ENCODE peak calls at places on chromosomes 6 and 20, in seven cellular contexts. W, J, Y, Q, P, F and I are unnamed samples.
A peak's percentile ranks its signal among the peaks of the same experiment; 100 is the strongest.

GRCh38 chr6:111423055-111423633 is 59.9 kb downstream of the REV3L start:
- DNase-seq in W (no peak), J (no peak), Y (no peak), Q (no peak), P (no peak), F (no peak), I (no peak)

GRCh38 chr20:54557836-54558590 is 82.6 kb downstream of the DOK5 start:
- DNase-seq in W (no peak), J (no peak), Y (no peak), Q (no peak), P (no peak), F (no peak), I (no peak)

GRCh38 chr6:167659016-167659415 is 167.7 kb upstream of the AFDN start:
- DNase-seq in W (no peak), J (no peak), Y (no peak), Q (no peak), P (no peak), F (no peak), I (no peak)

GRCh38 chr6:168116446-168116974 is 37.5 kb upstream of the FRMD1 start:
- DNase-seq in W (no peak), J (no peak), Y (no peak), Q (no peak), P (no peak), F (no peak), I (no peak)

GRCh38 chr20:17618673-17619013 is 48.8 kb downstream of the DSTN start:
- DNase-seq in W (no peak), J (no peak), Y (no peak), Q (no peak), P (no peak), F (no peak), I (no peak)

GRCh38 chr6:147001621-147002020 is 202.6 kb upstream of the STXBP5 start:
- DNase-seq in W (no peak), J (no peak), Y (no peak), Q (no peak), P (no peak), F (no peak), I (no peak)

GRCh38 chr6:3843379-3844096 is 5.6 kb upstream of the FAM50B start:
- DNase-seq in W (no peak), J (no peak), Y (no peak), Q (no peak), P (no peak), F (no peak), I (no peak)

GRCh38 chr6:89928604-89929003 is 34.3 kb downstream of the GJA10 start:
- DNase-seq in W (no peak), J (no peak), Y (no peak), Q (no peak), P (no peak), F (no peak), I (no peak)

GRCh38 chr6:69647726-69648125 is 149.1 kb downstream of the LMBRD1 start:
- DNase-seq in W (no peak), J (no peak), Y (no peak), Q (no peak), P (no peak), F (no peak), I (no peak)

GRCh38 chr6:12923644-12924235 is 207.2 kb downstream of the PHACTR1 start:
- DNase-seq in W (no peak), J (no peak), Y (no peak), Q (no peak), P (no peak), F (no peak), I (no peak)

GRCh38 chr20:5945963-5946362 is 4.4 kb downstream of the TRMT6 start:
- DNase-seq in W (no peak), J (no peak), Y (no peak), Q (no peak), P (no peak), F (no peak), I (no peak)

GRCh38 chr20:4484431-4485057 is 237.2 kb upstream of the PRND start:
- DNase-seq in W (no peak), J (no peak), Y (no peak), Q (no peak), P (no peak), F (no peak), I (no peak)

GRCh38 chr6:124441430-124441829 is 520.8 kb upstream of the RNF217 start:
- DNase-seq in W (no peak), J (no peak), Y (no peak), Q (no peak), P (no peak), F (no peak), I (no peak)

GRCh38 chr6:53894086-53894485 is 99.3 kb downstream of the LRRC1 start:
- DNase-seq in W (no peak), J (peak; percentile 24), Y (no peak), Q (peak; percentile 16), P (no peak), F (no peak), I (no peak)

GRCh38 chr20:3042621-3043020 is 801 bp upstream of the GNRH2 start:
- DNase-seq in W (no peak), J (no peak), Y (no peak), Q (no peak), P (no peak), F (no peak), I (no peak)

GRCh38 chr6:53795702-53796450 is 1.1 kb downstream of the LRRC1 start:
- DNase-seq in W (no peak), J (peak; percentile 48), Y (peak; percentile 50), Q (peak; percentile 67), P (peak; percentile 88), F (no peak), I (no peak)

GRCh38 chr20:21682576-21682975 is 22.9 kb upstream of the PAX1 start:
- DNase-seq in W (no peak), J (no peak), Y (no peak), Q (no peak), P (no peak), F (no peak), I (no peak)

GRCh38 chr20:40314278-40314677 is 374.8 kb downstream of the MAFB start:
- DNase-seq in W (no peak), J (no peak), Y (no peak), Q (no peak), P (no peak), F (no peak), I (no peak)

GRCh38 chr20:59359908-59360307 is 59.5 kb downstream of the EDN3 start:
- DNase-seq in W (no peak), J (no peak), Y (no peak), Q (peak; percentile 17), P (no peak), F (no peak), I (no peak)

GRCh38 chr6:14270925-14271791 is 153.6 kb downstream of the CD83 start:
- DNase-seq in W (no peak), J (peak; percentile 98), Y (no peak), Q (no peak), P (peak; percentile 88), F (no peak), I (no peak)

GRCh38 chr20:36549942-36550796 is 8.8 kb downstream of the MYL9 start:
- DNase-seq in W (no peak), J (no peak), Y (no peak), Q (no peak), P (no peak), F (no peak), I (no peak)

GRCh38 chr20:45943613-45944012 is 9.1 kb downstream of the PCIF1 start:
- DNase-seq in W (no peak), J (no peak), Y (no peak), Q (no peak), P (no peak), F (no peak), I (no peak)

GRCh38 chr6:72524011-72524645 is 97.7 kb upstream of the KCNQ5 start:
- DNase-seq in W (no peak), J (no peak), Y (no peak), Q (no peak), P (no peak), F (no peak), I (no peak)

DNA sequence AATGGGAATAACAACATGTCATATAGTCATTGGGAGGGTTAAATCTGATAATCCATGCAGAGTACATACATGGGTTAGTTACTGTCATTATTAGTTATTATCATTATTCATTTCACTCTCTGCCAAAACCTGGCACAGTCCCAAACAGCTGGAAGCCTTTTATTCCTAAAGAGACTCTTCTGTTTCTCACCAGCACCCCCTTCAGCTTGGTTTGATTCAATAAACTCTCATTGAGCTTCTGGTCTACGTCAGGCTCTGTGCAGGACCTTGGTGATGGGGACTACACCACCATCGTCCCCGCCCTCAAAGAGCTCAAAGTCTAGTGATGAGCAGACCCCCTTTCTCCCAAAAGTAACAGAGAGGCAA is 2.3 kb downstream of the KCNK15 start:
- DNase-seq in W (no peak), J (no peak), Y (no peak), Q (no peak), P (no peak), F (no peak), I (no peak)
- TF ChIP-seq CTCF in W (no peak), J (no peak), Y (no peak), Q (no peak), P (no peak), F (no peak), I (no peak)

DNA sequence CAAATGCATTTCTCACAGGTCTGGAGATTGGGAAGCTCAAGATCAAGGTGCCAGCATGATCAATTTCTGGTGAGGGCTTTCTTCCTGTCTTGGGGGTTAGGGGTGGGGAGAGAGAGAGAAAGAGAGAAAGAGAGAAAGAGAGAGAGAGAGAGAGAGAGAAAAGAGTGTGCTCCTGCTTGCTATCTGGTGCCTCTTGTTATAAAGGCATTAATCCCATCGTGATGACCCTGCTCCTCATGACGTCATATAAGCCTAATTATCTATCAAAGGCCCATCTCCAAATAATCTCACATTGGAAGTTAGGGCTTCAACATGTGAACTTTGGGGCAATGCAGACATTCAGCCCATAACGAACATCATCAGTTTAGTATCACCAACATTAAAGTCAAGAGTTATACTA is 114.8 kb downstream of the EYA4 start:
- DNase-seq in W (no peak), J (no peak), Y (no peak), Q (no peak), P (no peak), F (no peak), I (no peak)
- TF ChIP-seq CTCF in W (no peak), J (no peak), Y (no peak), Q (no peak), P (no peak), F (no peak), I (no peak)

DNA sequence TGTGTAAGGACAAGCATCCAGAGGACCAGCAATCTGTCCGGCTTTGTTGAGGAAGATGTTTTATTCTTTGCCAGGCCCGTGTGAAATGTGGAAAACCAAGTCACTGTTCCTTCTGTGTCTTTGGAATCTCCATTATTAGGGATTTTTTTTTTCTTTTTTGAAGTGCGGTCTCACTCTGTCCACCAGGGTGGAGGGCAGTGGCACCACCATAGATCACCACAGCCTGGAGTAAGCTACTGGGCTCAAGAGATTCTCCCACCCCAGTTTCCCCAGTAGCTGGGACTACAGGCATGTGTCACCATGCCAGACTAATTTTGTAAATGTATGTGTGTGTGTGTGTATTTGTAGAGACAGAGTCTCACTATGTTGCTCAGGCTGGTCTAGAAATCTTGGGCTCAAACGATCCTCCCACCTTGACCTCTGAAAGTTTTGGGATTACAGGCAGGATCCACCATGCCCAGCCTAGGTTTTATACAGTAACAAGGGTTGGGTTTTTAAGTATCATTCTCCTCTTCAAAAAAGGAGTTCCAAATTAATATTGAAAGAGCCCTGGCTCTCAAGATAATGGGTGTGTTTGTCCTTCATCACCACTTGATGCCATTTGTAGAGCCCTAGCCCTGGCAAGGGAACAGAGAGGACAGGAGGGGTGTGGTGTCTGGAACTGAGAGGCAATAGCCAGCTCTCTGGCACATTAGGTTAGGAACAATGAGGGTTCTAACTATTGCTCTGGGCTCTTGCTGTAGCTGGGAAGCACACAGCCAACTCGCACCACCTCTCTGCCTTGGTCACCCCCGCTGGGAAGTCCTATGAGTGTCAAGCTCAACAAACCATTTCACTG is 3.1 kb downstream of the LAMP5 start:
- DNase-seq in W (no peak), J (no peak), Y (no peak), Q (no peak), P (no peak), F (no peak), I (no peak)
- TF ChIP-seq CTCF in W (no peak), J (no peak), Y (no peak), Q (no peak), P (no peak), F (no peak), I (no peak)

GRCh38 chr20:51236396-51236795 is 213.5 kb upstream of the KCNG1 start:
- DNase-seq in W (no peak), J (no peak), Y (no peak), Q (no peak), P (no peak), F (no peak), I (no peak)
- TF ChIP-seq CTCF in W (no peak), J (no peak), Y (no peak), Q (no peak), P (no peak), F (no peak), I (no peak)